ENCODE peak calls at places on chromosomes 7 and 10, in five cellular contexts. C is K562, I is aorta, H is fibroblast of villous mesenchyme, U is skeletal muscle cell. F is an unnamed sample.

GRCh38 chr10:58241346-58241745 is 26.3 kb downstream of the IPMK start:
- DNase-seq in H (peak), C (no peak), I (no peak), U (no peak), F (no peak)

GRCh38 chr7:121744319-121744718 is 128.6 kb upstream of the PTPRZ1 start:
- DNase-seq in C (no peak), H (no peak), U (no peak), I (no peak), F (no peak)

GRCh38 chr7:42238709-42239395 is 1.8 kb upstream of the GLI3 start:
- DNase-seq in H (peak), C (no peak), I (no peak), U (no peak), F (no peak)

GRCh38 chr7:25569765-25570164 is 341.5 kb upstream of the NPVF start:
- DNase-seq in C (no peak), H (no peak), U (no peak), I (no peak), F (no peak)

GRCh38 chr7:6278749-6279310 is 6.4 kb upstream of the CYTH3 start:
- DNase-seq in I (no peak), U (no peak), H (no peak), C (no peak), F (no peak)

GRCh38 chr10:6912424-6912823 is 332.3 kb upstream of the PRKCQ start:
- DNase-seq in C (no peak), H (peak), U (no peak), I (no peak), F (no peak)

GRCh38 chr7:18505870-18506460 is 10.4 kb downstream of the HDAC9 start:
- DNase-seq in H (peak), C (no peak), U (no peak), I (no peak), F (no peak)

GRCh38 chr7:48025630-48026029 is 3.3 kb downstream of the SUN3 start:
- DNase-seq in H (peak), I (no peak), C (no peak), U (no peak), F (no peak)

GRCh38 chr7:27961255-27961654 is 219.3 kb downstream of the JAZF1 start:
- DNase-seq in I (no peak), H (no peak), U (no peak), C (no peak), F (no peak)

GRCh38 chr7:45890902-45891461 is 2.7 kb downstream of the IGFBP1 start:
- DNase-seq in H (peak), C (peak), U (no peak), I (no peak), F (peak)

GRCh38 chr10:12806228-12807095 is 195.1 kb downstream of the CCDC3 start:
- DNase-seq in C (no peak), I (no peak), H (no peak), U (no peak), F (no peak)

GRCh38 chr7:68249611-68250010 is 1253.0 kb downstream of the TYW1 start:
- DNase-seq in C (no peak), I (no peak), H (no peak), U (no peak), F (no peak)

GRCh38 chr7:76063525-76063924 is 15.6 kb downstream of the MDH2 start:
- DNase-seq in I (no peak), C (peak), U (no peak), H (no peak), F (peak)

GRCh38 chr10:102975483-102976057 is 57.5 kb downstream of the CNNM2 start:
- DNase-seq in U (no peak), I (no peak), H (no peak), C (no peak), F (no peak)

GRCh38 chr7:44617225-44617885 is 10.9 kb downstream of the OGDH start:
- DNase-seq in I (no peak), C (no peak), H (no peak), U (no peak), F (peak)

GRCh38 chr10:72418679-72419078 is 64.0 kb upstream of the DNAJB12 start:
- DNase-seq in C (no peak), U (no peak), I (no peak), H (no peak), F (no peak)

GRCh38 chr7:157464111-157464970 is 127.5 kb downstream of the DNAJB6 start:
- DNase-seq in C (no peak), H (no peak), U (no peak), I (no peak), F (no peak)

GRCh38 chr7:139051655-139052054 is 15.8 kb upstream of the ZC3HAV1L start:
- DNase-seq in C (no peak), H (no peak), I (no peak), U (no peak), F (no peak)

GRCh38 chr10:129921801-129922597 is 42.1 kb downstream of the EBF3 start:
- DNase-seq in I (no peak), C (no peak), U (no peak), H (no peak), F (no peak)

GRCh38 chr10:86649471-86650150 is 4.7 kb upstream of the OPN4 start:
- DNase-seq in H (no peak), C (no peak), I (no peak), U (no peak), F (no peak)

GRCh38 chr7:49037348-49038210 is 113.2 kb downstream of the CDC14C start:
- DNase-seq in H (no peak), I (no peak), C (no peak), U (no peak), F (no peak)

GRCh38 chr10:115417585-115418265 is 324.6 kb downstream of the ATRNL1 start:
- DNase-seq in U (peak), C (no peak), H (peak), I (peak), F (peak)

GRCh38 chr10:85008493-85009181 is 680.2 kb downstream of the CCSER2 start:
- DNase-seq in H (no peak), C (no peak), U (no peak), I (no peak), F (no peak)

GRCh38 chr10:90179696-90180407 is 478.5 kb downstream of the KIF20B start:
- DNase-seq in H (peak), I (no peak), U (peak), C (no peak), F (peak)

DNA sequence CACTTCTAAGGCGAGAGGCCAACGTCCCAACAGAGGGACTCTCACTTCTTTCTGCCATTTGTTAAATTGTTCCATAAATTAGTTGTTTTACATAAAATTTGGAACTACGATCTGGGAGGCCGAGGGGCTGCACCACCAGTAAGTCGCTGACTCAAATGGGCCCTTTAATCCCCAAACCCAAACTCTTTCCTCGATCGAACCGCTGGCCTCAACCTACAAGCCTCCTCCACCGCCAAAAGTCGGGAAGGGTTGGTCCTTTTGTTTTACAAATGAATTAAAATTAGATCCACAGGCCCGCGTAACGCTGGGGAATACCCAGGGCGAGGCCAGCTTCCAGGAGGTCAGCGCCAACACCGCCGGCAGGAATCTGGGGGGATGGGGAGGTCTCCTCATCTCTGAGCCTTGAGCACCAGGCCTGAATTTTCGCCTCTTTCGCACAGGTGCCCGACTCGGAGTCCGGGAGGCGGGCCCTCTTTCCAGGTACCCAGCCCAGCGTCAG is 1.2 kb upstream of the FOXI2 start:
- DNase-seq in U (no peak), H (no peak), I (no peak), C (peak), F (no peak)
- H3K4me3 ChIP-seq in U (no peak), H (no peak), I (no peak), C (no peak), F (no peak)

GRCh38 chr7:240887-241421 is 48.6 kb downstream of the FAM20C start:
- DNase-seq in C (no peak), H (peak), I (no peak), U (no peak), F (no peak)
- H3K4me3 ChIP-seq in C (no peak), H (no peak), I (no peak), U (no peak), F (no peak)

GRCh38 chr7:151187409-151188251 is 580 bp upstream of the ASB10 start:
- DNase-seq in U (no peak), H (no peak), I (no peak), C (no peak), F (no peak)
- H3K4me3 ChIP-seq in U (no peak), H (no peak), I (no peak), C (no peak), F (no peak)

GRCh38 chr7:94391716-94392390 is 2.8 kb upstream of the COL1A2 start:
- DNase-seq in U (peak), I (peak), C (no peak), H (peak), F (peak)
- H3K4me3 ChIP-seq in U (no peak), I (no peak), C (no peak), H (peak), F (no peak)

GRCh38 chr10:24952701-24953349 is 419 bp upstream of the PRTFDC1 start:
- DNase-seq in I (peak), U (no peak), C (peak), H (peak), F (peak)

GRCh38 chr10:24952146-24952700 is at the start of gene PRTFDC1:
- DNase-seq in U (no peak), C (peak), H (no peak), I (peak), F (no peak)

GRCh38 chr10:24951201-24952145 is 933 bp downstream of the PRTFDC1 start:
- DNase-seq in U (no peak), C (peak), H (peak), I (no peak), F (peak)

GRCh38 chr10:24950439-24950838 is 2.0 kb downstream of the PRTFDC1 start:
- DNase-seq in I (no peak), H (no peak), U (no peak), C (peak), F (no peak)

GRCh38 chr10:24953350-24954074 is 1.1 kb upstream of the PRTFDC1 start:
- DNase-seq in C (no peak), U (no peak), H (peak), I (no peak), F (no peak)
- H3K4me3 ChIP-seq in C (peak), U (peak), H (peak), I (no peak), F (no peak)

GRCh38 chr10:132388901-132389630 is 7.9 kb upstream of the PWWP2B start:
- DNase-seq in I (peak), U (no peak), C (no peak), H (no peak), F (no peak)

GRCh38 chr10:132389631-132390454 is 7.2 kb upstream of the PWWP2B start:
- DNase-seq in C (no peak), H (peak), U (no peak), I (no peak), F (no peak)

GRCh38 chr10:132385721-132386418 is 11.1 kb upstream of the PWWP2B start:
- DNase-seq in C (no peak), H (no peak), I (peak), U (no peak), F (no peak)

GRCh38 chr10:132386419-132386831 is 10.6 kb upstream of the PWWP2B start:
- DNase-seq in H (no peak), C (no peak), U (no peak), I (peak), F (no peak)

GRCh38 chr10:132387723-132388210 is 9.2 kb upstream of the PWWP2B start:
- DNase-seq in I (peak), C (peak), U (no peak), H (peak), F (peak)
- H3K4me3 ChIP-seq in I (no peak), C (no peak), U (no peak), H (no peak), F (no peak)

GRCh38 chr10:62046522-62047239 is 145.2 kb downstream of the ARID5B start:
- DNase-seq in I (no peak), C (no peak), H (peak), U (no peak), F (peak)

GRCh38 chr10:62044569-62044968 is 143.1 kb downstream of the ARID5B start:
- DNase-seq in C (no peak), U (no peak), I (no peak), H (no peak), F (no peak)

GRCh38 chr10:62047240-62047897 is 145.9 kb downstream of the ARID5B start:
- DNase-seq in U (no peak), H (peak), I (no peak), C (no peak), F (no peak)

GRCh38 chr10:62047960-62048383 is 146.5 kb downstream of the ARID5B start:
- DNase-seq in I (no peak), U (no peak), H (peak), C (no peak), F (no peak)

GRCh38 chr10:62045765-62046521 is 144.4 kb downstream of the ARID5B start:
- DNase-seq in C (no peak), I (no peak), U (peak), H (peak), F (peak)
- H3K4me3 ChIP-seq in C (no peak), I (no peak), U (peak), H (peak), F (no peak)

DNA sequence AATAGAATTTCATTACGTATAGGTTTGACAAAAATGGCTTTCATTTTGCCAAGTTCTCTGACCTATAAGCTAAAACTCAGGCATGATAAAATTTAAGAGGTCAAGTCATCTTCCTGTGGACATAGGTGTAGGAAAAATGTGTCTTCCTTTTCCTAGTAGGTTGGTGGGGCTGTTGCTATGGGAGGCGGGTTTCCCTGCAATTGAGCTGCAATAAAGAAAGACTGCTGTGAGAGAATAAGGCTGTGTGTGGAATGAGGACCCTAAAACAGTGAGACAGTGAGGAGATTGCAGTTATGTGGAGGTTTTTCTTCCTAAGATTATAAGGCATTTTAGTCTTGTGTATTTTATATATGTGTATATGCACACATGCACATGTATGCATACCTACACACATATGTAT is 13.0 kb upstream of the SEMA3A start:
- DNase-seq in H (no peak), I (no peak), U (no peak), C (no peak), F (no peak)
- H3K4me3 ChIP-seq in H (no peak), I (no peak), U (no peak), C (no peak), F (no peak)

DNA sequence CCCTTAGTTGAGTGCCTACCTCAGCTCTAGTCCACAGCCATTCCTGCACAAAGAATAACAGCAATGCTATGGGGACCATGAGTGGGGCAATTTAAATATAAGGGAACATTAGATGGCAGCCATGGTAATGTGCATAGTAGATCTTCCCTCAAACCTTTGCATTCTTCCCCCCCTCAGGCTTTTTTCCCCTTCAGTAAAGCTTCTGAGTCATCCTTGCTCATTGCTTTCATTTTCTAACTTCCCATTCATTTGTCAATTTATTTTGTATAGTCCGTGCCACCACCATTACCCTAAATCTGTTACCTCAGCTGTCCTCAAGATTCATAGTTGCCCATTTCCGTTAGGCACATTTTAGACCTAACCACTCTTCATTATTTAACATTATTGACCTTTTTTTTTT is 10.7 kb downstream of the HECTD2 start:
- DNase-seq in C (no peak), H (no peak), I (no peak), U (no peak), F (no peak)
- H3K4me3 ChIP-seq in C (no peak), H (no peak), I (no peak), U (no peak), F (no peak)

F was measured in cardiac muscle cell.